ENCODE peak calls at places on chromosomes 11 and 22, in six cellular contexts. V is H1, N is mesendoderm, Y is mesenchymal stem cell, Q is neuronal stem cell, B is IMR-90. C is an unnamed sample.
A peak's percentile ranks its signal among the peaks of the same experiment; 100 is the strongest.

GRCh38 chr22:39254789-39255298 is 10.1 kb upstream of the PDGFB start:
- DNase-seq in V (no peak), N (no peak), Y (peak; percentile 89), Q (no peak), B (peak; percentile 79), C (no peak)

GRCh38 chr22:44587004-44587793 is 89.2 kb upstream of the RTL6 start:
- DNase-seq in V (no peak), N (peak; percentile 30), Y (no peak), Q (no peak), B (peak; percentile 11), C (no peak)

GRCh38 chr11:64743591-64744543 is at the start of gene RASGRP2:
- DNase-seq in V (no peak), N (peak; percentile 42), Y (peak; percentile 40), Q (no peak), B (no peak), C (peak; percentile 85)

GRCh38 chr11:65132988-65133700 is 1.2 kb downstream of the SYVN1 start:
- DNase-seq in V (no peak), N (peak; percentile 77), Y (peak; percentile 17), Q (no peak), B (no peak), C (peak; percentile 83)

GRCh38 chr22:45450931-45451651 is 37.6 kb downstream of the RIBC2 start:
- DNase-seq in V (no peak), N (no peak), Y (peak; percentile 77), Q (no peak), B (peak; percentile 97), C (no peak)

GRCh38 chr11:70482529-70482917 is 84.2 kb downstream of the CTTN start:
- DNase-seq in V (no peak), N (no peak), Y (no peak), Q (no peak), B (peak; percentile 11), C (no peak)

GRCh38 chr11:111624602-111625001 is 22.4 kb downstream of the SIK2 start:
- DNase-seq in V (no peak), N (no peak), Y (peak; percentile 43), Q (no peak), B (peak; percentile 40), C (no peak)

GRCh38 chr22:21718492-21718891 is 17.1 kb downstream of the YPEL1 start:
- DNase-seq in V (no peak), N (no peak), Y (no peak), Q (no peak), B (peak; percentile 29), C (no peak)

GRCh38 chr22:27952779-27953178 is 33.7 kb upstream of the PITPNB start:
- DNase-seq in V (no peak), N (no peak), Y (no peak), Q (no peak), B (no peak), C (no peak)

GRCh38 chr11:65311197-65311631 is 3.5 kb upstream of the CDC42EP2 start:
- DNase-seq in V (no peak), N (peak; percentile 31), Y (no peak), Q (no peak), B (no peak), C (no peak)

GRCh38 chr11:36622431-36623136 is 24.5 kb upstream of the RAG2 start:
- DNase-seq in V (no peak), N (no peak), Y (peak; percentile 35), Q (no peak), B (peak; percentile 36), C (no peak)

GRCh38 chr11:126892781-126893180 is 107.8 kb downstream of the KIRREL3 start:
- DNase-seq in V (no peak), N (no peak), Y (no peak), Q (no peak), B (no peak), C (no peak)

GRCh38 chr11:14107071-14107470 is 144.5 kb downstream of the SPON1 start:
- DNase-seq in V (no peak), N (no peak), Y (no peak), Q (no peak), B (no peak), C (no peak)
- H2BK15ac ChIP-seq in V (no peak overlapping the region), N (no peak overlapping the region), Y (no peak overlapping the region), Q (no peak overlapping the region), B (no peak overlapping the region), C (no peak overlapping the region)

GRCh38 chr22:43053176-43053575 is 36.0 kb downstream of the TTLL1 start:
- DNase-seq in V (no peak), N (peak; percentile 75), Y (no peak), Q (no peak), B (no peak), C (peak; percentile 45)

GRCh38 chr22:43047605-43048004 is 32.7 kb upstream of the PACSIN2 start:
- DNase-seq in V (no peak), N (no peak), Y (no peak), Q (no peak), B (no peak), C (no peak)

DNA sequence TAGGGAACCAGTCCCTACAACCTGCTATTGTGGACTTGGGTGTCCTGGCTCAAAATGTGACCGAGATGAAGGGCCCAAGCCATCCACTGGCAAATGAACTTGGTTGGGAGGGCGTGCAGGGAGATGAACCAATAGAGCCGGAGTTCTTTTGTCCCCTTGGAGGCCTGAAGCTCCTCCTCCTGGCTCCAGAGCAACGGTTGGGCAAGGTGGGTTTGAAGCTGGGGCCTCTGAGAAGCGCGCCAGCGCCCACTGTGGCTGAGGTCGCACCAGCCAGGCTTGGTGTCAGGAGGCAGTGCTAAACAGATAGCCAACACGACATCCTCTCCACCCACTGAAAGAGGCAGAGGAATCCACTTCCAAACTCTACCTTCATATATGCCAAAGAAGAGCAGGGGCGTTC is 36.0 kb upstream of the PACSIN2 start:
- DNase-seq in V (peak; percentile 49), N (peak; percentile 87), Y (no peak), Q (no peak), B (no peak), C (peak; percentile 87)
- H2BK15ac ChIP-seq in V (no peak overlapping the region), N (no peak overlapping the region), Y (no peak overlapping the region), Q (no peak overlapping the region), B (no peak overlapping the region), C (no peak overlapping the region)

DNA sequence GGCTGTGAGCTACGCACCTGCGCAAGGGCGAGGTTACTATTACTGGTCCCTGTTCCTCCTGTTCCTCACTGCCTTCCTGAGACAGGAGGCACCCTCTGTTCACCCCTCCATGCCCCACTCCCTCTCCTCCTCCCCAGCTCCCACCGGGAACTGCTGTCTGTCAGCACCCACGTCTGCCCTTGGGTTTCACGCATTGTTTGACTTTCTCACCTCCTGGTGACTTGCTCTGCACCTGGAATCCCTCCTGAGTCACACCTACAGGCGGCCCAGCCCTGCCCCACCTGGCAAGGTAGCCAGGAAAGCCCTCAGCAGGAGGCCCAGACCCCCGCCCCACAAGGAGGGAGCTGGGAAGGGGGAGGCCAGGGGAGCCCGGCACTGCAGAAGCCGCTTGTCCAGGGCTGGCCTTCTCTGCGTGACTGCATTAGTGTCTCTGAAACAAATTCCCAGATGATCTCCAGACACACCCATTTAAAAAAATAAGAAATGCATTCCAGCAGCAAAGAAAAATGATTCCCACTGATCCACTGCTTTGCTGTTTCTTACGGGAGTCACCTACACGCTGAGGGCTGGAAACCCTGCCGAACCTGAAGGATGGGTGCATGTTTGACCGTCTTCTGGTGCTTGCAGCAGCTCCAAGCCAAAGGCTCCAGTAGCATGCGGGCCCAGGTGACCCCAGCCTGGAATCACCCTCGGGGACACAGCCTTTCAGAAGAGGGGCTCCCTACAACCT is 86.3 kb downstream of the CELSR1 start:
- DNase-seq in V (no peak), N (no peak), Y (no peak), Q (no peak), B (no peak), C (no peak)
- H2BK15ac ChIP-seq in V (no peak overlapping the region), N (no peak overlapping the region), Y (no peak overlapping the region), Q (no peak overlapping the region), B (no peak overlapping the region), C (no peak overlapping the region)

GRCh38 chr11:46127150-46127638 is 5.9 kb upstream of the PHF21A start:
- DNase-seq in V (no peak), N (peak; percentile 75), Y (peak; percentile 68), Q (no peak), B (peak; percentile 49), C (no peak)
- H2BK15ac ChIP-seq in V (no peak overlapping the region), N (no peak overlapping the region), Y (no peak overlapping the region), Q (no peak overlapping the region), B (no peak overlapping the region), C (no peak overlapping the region)

DNA sequence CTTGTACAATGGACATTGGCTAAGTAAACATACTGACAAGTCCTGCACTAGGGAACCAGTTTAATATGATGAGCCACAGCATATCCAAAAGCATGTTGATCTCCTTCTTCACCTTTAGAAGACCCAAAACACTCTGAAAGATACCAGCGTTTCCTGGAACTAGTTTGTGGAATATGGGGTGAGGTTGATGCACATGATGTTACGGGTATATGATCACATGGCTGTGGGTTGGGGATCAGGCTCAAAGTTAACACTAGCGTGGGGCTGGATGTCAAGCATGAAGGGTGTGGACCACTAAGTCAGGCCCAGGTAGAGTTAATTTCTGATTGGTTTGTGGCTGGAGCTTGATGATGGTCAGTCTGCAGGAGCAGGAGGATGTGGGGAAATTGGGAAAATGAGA is 9.0 kb downstream of the IGLL5 start:
- DNase-seq in V (no peak), N (no peak), Y (no peak), Q (no peak), B (no peak), C (no peak)
- H2BK15ac ChIP-seq in V (no peak overlapping the region), N (no peak overlapping the region), Y (no peak overlapping the region), Q (no peak overlapping the region), B (no peak overlapping the region), C (no peak overlapping the region)

GRCh38 chr11:118774032-118774431 is 16.9 kb downstream of the DDX6 start:
- DNase-seq in V (no peak), N (no peak), Y (no peak), Q (no peak), B (no peak), C (no peak)

GRCh38 chr11:118783724-118784495 is 7.1 kb downstream of the DDX6 start:
- DNase-seq in V (no peak), N (no peak), Y (no peak), Q (no peak), B (no peak), C (no peak)

DNA sequence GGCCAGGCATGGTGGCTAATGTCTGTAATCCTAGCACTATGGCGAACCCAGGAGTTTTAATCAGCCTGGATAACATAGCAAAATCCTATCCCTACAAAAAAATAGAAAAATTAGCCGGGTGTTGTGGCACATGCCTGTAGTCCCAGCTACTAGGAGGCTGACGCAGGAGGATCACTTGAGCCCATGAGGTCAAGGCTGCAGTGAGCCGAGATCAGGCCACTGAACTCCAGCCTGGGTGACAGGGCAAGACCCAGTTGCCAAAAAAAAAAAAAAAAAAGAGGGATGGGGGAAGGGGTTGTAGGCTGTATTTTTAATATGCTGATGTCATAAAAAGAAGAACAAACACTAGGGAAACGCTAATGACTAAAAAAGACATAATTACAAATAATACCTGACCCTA is 12.1 kb downstream of the DDX6 start:
- DNase-seq in V (no peak), N (no peak), Y (no peak), Q (no peak), B (no peak), C (no peak)
- H2BK15ac ChIP-seq in V (no peak overlapping the region), N (no peak overlapping the region), Y (no peak overlapping the region), Q (no peak overlapping the region), B (no peak overlapping the region), C (no peak overlapping the region)

C was measured in H9.